ENCODE peak calls at places on chromosomes 12 and 14, in seven cellular contexts. I is right atrium auricular region, W is cardiac fibroblast, K is stomach, A is H7, D is adrenal gland, S is pancreas. F is an unnamed sample.
A peak's percentile ranks its signal among the peaks of the same experiment; 100 is the strongest.

GRCh38 chr12:56389215-56389850 is 26.7 kb upstream of the APOF start:
- DNase-seq in D (no peak), A (no peak), K (no peak), S (no peak), W (no peak), I (no peak), F (no peak)

GRCh38 chr12:81128930-81129554 is 51.2 kb downstream of the ACSS3 start:
- DNase-seq in S (peak; percentile 19), I (no peak), W (peak; percentile 64), A (peak; percentile 26), K (no peak), D (peak; percentile 18), F (no peak)

GRCh38 chr14:34872822-34873590 is 2.2 kb downstream of the BAZ1A start:
- DNase-seq in S (no peak), D (no peak), A (no peak), K (no peak), W (peak; percentile 57), I (no peak), F (no peak)

GRCh38 chr12:9260931-9261330 is 52.7 kb upstream of the PZP start:
- DNase-seq in A (no peak), I (no peak), S (no peak), D (no peak), K (no peak), W (no peak), F (no peak)

GRCh38 chr12:107843351-107844311 is 69.1 kb downstream of the ASCL4 start:
- DNase-seq in S (no peak), A (peak; percentile 67), W (peak; percentile 2), I (no peak), D (no peak), K (no peak), F (no peak)

GRCh38 chr12:116916714-116917114 is 6.0 kb downstream of the FBXW8 start:
- DNase-seq in D (peak; percentile 17), W (peak; percentile 73), A (no peak), S (no peak), I (no peak), K (peak; percentile 37), F (no peak)

GRCh38 chr12:57524814-57525614 is 2.4 kb downstream of the MBD6 start:
- DNase-seq in K (no peak), D (no peak), I (no peak), S (no peak), A (no peak), W (no peak), F (no peak)

GRCh38 chr14:22715186-22715812 is 51.2 kb upstream of the OXA1L start:
- DNase-seq in S (no peak), I (no peak), D (no peak), W (no peak), K (no peak), A (no peak), F (no peak)

GRCh38 chr14:26444745-26445144 is 153.1 kb downstream of the NOVA1 start:
- DNase-seq in W (peak; percentile 33), S (no peak), A (no peak), D (no peak), I (no peak), K (no peak), F (no peak)

GRCh38 chr12:65470261-65470660 is 191.8 kb downstream of the MSRB3 start:
- DNase-seq in I (no peak), W (no peak), D (no peak), A (no peak), K (no peak), S (no peak), F (no peak)

GRCh38 chr12:110743571-110744093 is 941 bp upstream of the PPP1CC start:
- DNase-seq in K (no peak), S (peak; percentile 11), D (peak; percentile 44), W (peak; percentile 42), A (peak; percentile 48), I (peak; percentile 63), F (no peak)

GRCh38 chr14:81323094-81323493 is 77.0 kb downstream of the STON2 start:
- DNase-seq in A (no peak), S (no peak), D (no peak), W (no peak), I (no peak), K (no peak), F (no peak)

GRCh38 chr12:69653703-69654102 is 43.0 kb upstream of the LRRC10 start:
- DNase-seq in A (no peak), K (no peak), D (no peak), W (peak; percentile 36), S (no peak), I (no peak), F (no peak)

GRCh38 chr14:23910081-23910875 is 43.3 kb upstream of the DHRS4 start:
- DNase-seq in D (peak; percentile 55), S (peak; percentile 39), A (peak; percentile 86), I (no peak), W (peak; percentile 53), K (peak; percentile 69), F (no peak)

GRCh38 chr12:10395390-10395998 is 5.7 kb upstream of the KLRK1 start:
- DNase-seq in A (no peak), I (no peak), W (peak; percentile 78), S (no peak), K (peak; percentile 31), D (no peak), F (no peak)

GRCh38 chr12:79983492-79983891 is 48.6 kb upstream of the PPP1R12A start:
- DNase-seq in A (no peak), K (no peak), S (no peak), D (no peak), I (no peak), W (peak; percentile 66), F (no peak)

GRCh38 chr12:109757671-109758265 is 44.1 kb downstream of the FAM222A start:
- DNase-seq in I (no peak), K (peak; percentile 15), S (no peak), A (peak; percentile 27), W (no peak), D (peak; percentile 14), F (no peak)

GRCh38 chr12:2179058-2179457 is 126.3 kb downstream of the CACNA1C start:
- DNase-seq in D (no peak), K (no peak), A (no peak), I (no peak), S (no peak), W (no peak), F (no peak)

GRCh38 chr14:92844220-92844619 is 50.1 kb downstream of the GOLGA5 start:
- DNase-seq in I (no peak), S (no peak), W (no peak), A (no peak), D (no peak), K (no peak), F (no peak)

GRCh38 chr12:67989184-67989965 is at the start of gene IFNG-AS1:
- DNase-seq in S (no peak), D (no peak), K (no peak), W (no peak), A (no peak), I (no peak), F (no peak)

GRCh38 chr12:110180591-110181005 is 56.4 kb downstream of the IFT81 start:
- DNase-seq in K (no peak), W (peak; percentile 48), I (no peak), A (no peak), S (no peak), D (no peak), F (no peak)

GRCh38 chr14:71712478-71712877 is 219.8 kb upstream of the RGS6 start:
- DNase-seq in I (no peak), S (no peak), K (no peak), A (no peak), D (no peak), W (no peak), F (no peak)

GRCh38 chr12:39386335-39386734 is 56.6 kb downstream of the KIF21A start:
- DNase-seq in S (no peak), K (no peak), A (no peak), D (no peak), I (no peak), W (no peak), F (no peak)

GRCh38 chr12:39380090-39380489 is 62.8 kb downstream of the KIF21A start:
- DNase-seq in K (no peak), S (no peak), I (no peak), W (no peak), D (no peak), A (no peak), F (no peak)

GRCh38 chr12:39378346-39378745 is 64.6 kb downstream of the KIF21A start:
- DNase-seq in W (peak; percentile 28), A (no peak), I (no peak), S (no peak), D (no peak), K (no peak), F (no peak)

GRCh38 chr12:39383064-39383552 is 59.8 kb downstream of the KIF21A start:
- DNase-seq in D (no peak), A (no peak), I (no peak), K (no peak), S (no peak), W (no peak), F (no peak)
- H3K4me3 ChIP-seq in D (no peak overlapping the region), A (no peak overlapping the region), I (no peak overlapping the region), K (no peak overlapping the region), S (no peak overlapping the region), W (no peak overlapping the region), F (no peak overlapping the region)

DNA sequence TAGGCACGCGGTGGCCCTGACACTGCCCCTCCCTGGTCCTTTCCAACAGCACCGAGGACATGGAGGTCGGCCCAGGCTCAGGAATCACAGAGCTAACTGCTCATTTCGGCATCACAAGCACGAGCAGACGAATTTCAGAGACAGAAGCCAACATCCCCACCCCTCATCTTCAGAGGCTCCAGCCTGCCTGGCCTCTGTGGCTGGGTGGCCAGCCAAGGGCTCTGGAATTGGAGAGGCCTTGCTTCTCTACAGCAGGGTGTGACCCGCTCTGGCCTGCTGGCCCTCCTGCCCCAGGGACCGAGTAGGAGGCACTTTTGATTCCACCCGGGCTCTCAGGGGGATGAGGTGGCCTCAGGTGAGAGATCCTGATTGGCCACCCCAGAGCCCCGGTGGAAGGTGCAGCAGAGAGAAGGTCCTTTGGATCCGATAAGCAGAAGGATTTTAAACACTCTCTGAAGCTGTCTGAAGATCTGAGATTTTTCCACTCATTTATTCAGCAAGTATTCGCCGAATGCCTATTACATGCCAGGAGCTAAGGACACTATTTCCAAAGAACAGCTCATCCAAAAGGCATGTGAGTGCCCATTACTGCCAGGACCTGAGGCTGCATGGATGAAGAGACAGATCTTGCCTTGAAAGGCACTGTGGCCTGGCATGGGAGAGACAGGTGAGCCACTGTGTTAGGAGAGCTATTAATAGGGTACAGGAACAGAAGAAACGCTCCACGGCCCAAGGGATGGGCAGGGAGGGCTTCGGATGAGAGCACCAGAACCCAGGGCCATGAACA is 10.3 kb downstream of the BAG5 start:
- DNase-seq in S (no peak), I (peak; percentile 86), K (no peak), W (peak; percentile 56), D (peak; percentile 35), A (peak; percentile 50), F (no peak)
- H3K4me3 ChIP-seq in S (no peak overlapping the region), I (no peak overlapping the region), K (no peak overlapping the region), W (no peak overlapping the region), D (no peak overlapping the region), A (no peak overlapping the region), F (no peak overlapping the region)

DNA sequence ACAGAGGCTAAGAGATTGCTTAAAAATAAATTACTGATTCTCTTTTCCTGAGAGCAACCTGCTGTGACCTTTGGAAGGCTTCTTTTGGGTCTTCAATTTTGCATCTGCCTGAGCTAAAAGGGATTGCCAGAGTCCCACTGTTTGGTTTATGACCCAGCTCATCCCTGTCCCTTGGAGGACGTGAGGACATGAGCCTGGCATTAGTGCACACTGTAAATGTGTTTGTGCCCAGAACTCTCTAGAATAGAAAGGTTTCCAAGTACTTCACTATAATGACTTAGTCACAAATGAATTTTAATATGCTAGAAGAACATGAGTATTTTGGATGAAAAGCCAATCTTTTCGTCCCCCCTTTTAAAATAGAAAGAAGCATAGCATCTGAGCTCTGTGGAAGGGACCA is 47.1 kb upstream of the CDKN3 start:
- DNase-seq in A (no peak), K (no peak), D (no peak), S (no peak), W (no peak), I (no peak), F (no peak)
- H3K4me3 ChIP-seq in A (no peak overlapping the region), K (no peak overlapping the region), D (no peak overlapping the region), S (no peak overlapping the region), W (no peak overlapping the region), I (peak overlapping the region; percentile 19), F (no peak overlapping the region)

GRCh38 chr14:88815980-88816379 is 8.5 kb upstream of the TTC8 start:
- DNase-seq in S (no peak), I (no peak), K (no peak), A (no peak), D (no peak), W (no peak), F (no peak)
- H3K4me3 ChIP-seq in S (no peak overlapping the region), I (no peak overlapping the region), K (no peak overlapping the region), A (no peak overlapping the region), D (no peak overlapping the region), W (no peak overlapping the region), F (no peak overlapping the region)